ENCODE peak calls at places on chromosome 20, in eight cellular contexts. One of them, this sample, is unnamed.

GRCh38 chr20:47843886-47844567 is 58.7 kb upstream of the SULF2 start:
- DNase-seq in HFFc6: no peak
- DNase-seq in NCI-H345: no peak
- DNase-seq in Right ventricle myocardium superior: no peak
- DNase-seq in CD8-positive, alpha-beta memory T cell: no peak
- DNase-seq in left ventricle myocardium inferior: no peak
- DNase-seq in upper lobe of left lung: no peak
- DNase-seq in foreskin melanocyte: no peak
- DNase-seq in this sample: no peak

GRCh38 chr20:61256819-61257218 is 4.8 kb downstream of the CDH4 start:
- DNase-seq in HFFc6: no peak
- DNase-seq in NCI-H345: no peak
- DNase-seq in Right ventricle myocardium superior: no peak
- DNase-seq in CD8-positive, alpha-beta memory T cell: no peak
- DNase-seq in left ventricle myocardium inferior: no peak
- DNase-seq in upper lobe of left lung: no peak
- DNase-seq in foreskin melanocyte: no peak
- DNase-seq in this sample: no peak

GRCh38 chr20:32437391-32438074 is 79.4 kb downstream of the ASXL1 start:
- DNase-seq in HFFc6: no peak
- DNase-seq in NCI-H345: no peak
- DNase-seq in Right ventricle myocardium superior: no peak
- DNase-seq in CD8-positive, alpha-beta memory T cell: no peak
- DNase-seq in left ventricle myocardium inferior: no peak
- DNase-seq in upper lobe of left lung: no peak
- DNase-seq in foreskin melanocyte: no peak
- DNase-seq in this sample: no peak

GRCh38 chr20:37714973-37715657 is 21.3 kb downstream of the CTNNBL1 start:
- DNase-seq in HFFc6: peak
- DNase-seq in NCI-H345: no peak
- DNase-seq in Right ventricle myocardium superior: no peak
- DNase-seq in CD8-positive, alpha-beta memory T cell: no peak
- DNase-seq in left ventricle myocardium inferior: no peak
- DNase-seq in upper lobe of left lung: no peak
- DNase-seq in foreskin melanocyte: peak
- DNase-seq in this sample: no peak

GRCh38 chr20:22312744-22313346 is 271.5 kb downstream of the FOXA2 start:
- DNase-seq in HFFc6: no peak
- DNase-seq in NCI-H345: peak
- DNase-seq in Right ventricle myocardium superior: no peak
- DNase-seq in CD8-positive, alpha-beta memory T cell: no peak
- DNase-seq in left ventricle myocardium inferior: no peak
- DNase-seq in upper lobe of left lung: no peak
- DNase-seq in foreskin melanocyte: peak
- DNase-seq in this sample: no peak

GRCh38 chr20:62860391-62860923 is 1.2 kb downstream of the TCFL5 start:
- DNase-seq in HFFc6: peak
- DNase-seq in NCI-H345: no peak
- DNase-seq in Right ventricle myocardium superior: no peak
- DNase-seq in CD8-positive, alpha-beta memory T cell: no peak
- DNase-seq in left ventricle myocardium inferior: no peak
- DNase-seq in upper lobe of left lung: no peak
- DNase-seq in foreskin melanocyte: peak
- DNase-seq in this sample: no peak

GRCh38 chr20:18702736-18703135 is 110.8 kb upstream of the SCP2D1 start:
- DNase-seq in HFFc6: no peak
- DNase-seq in NCI-H345: no peak
- DNase-seq in Right ventricle myocardium superior: peak
- DNase-seq in CD8-positive, alpha-beta memory T cell: no peak
- DNase-seq in left ventricle myocardium inferior: peak
- DNase-seq in upper lobe of left lung: no peak
- DNase-seq in foreskin melanocyte: no peak
- DNase-seq in this sample: no peak

GRCh38 chr20:50308513-50309279 is 118.1 kb downstream of the CEBPB start:
- DNase-seq in HFFc6: peak
- DNase-seq in NCI-H345: no peak
- DNase-seq in Right ventricle myocardium superior: peak
- DNase-seq in CD8-positive, alpha-beta memory T cell: no peak
- DNase-seq in left ventricle myocardium inferior: peak
- DNase-seq in upper lobe of left lung: peak
- DNase-seq in foreskin melanocyte: peak
- DNase-seq in this sample: no peak

GRCh38 chr20:50478162-50479036 is 31.8 kb upstream of the PTPN1 start:
- DNase-seq in HFFc6: no peak
- DNase-seq in NCI-H345: peak
- DNase-seq in Right ventricle myocardium superior: peak
- DNase-seq in CD8-positive, alpha-beta memory T cell: peak
- DNase-seq in left ventricle myocardium inferior: peak
- DNase-seq in upper lobe of left lung: peak
- DNase-seq in foreskin melanocyte: peak
- DNase-seq in this sample: peak

GRCh38 chr20:58028123-58028522 is 200.3 kb downstream of the ANKRD60 start:
- DNase-seq in HFFc6: no peak
- DNase-seq in NCI-H345: no peak
- DNase-seq in Right ventricle myocardium superior: no peak
- DNase-seq in CD8-positive, alpha-beta memory T cell: no peak
- DNase-seq in left ventricle myocardium inferior: no peak
- DNase-seq in upper lobe of left lung: no peak
- DNase-seq in foreskin melanocyte: no peak
- DNase-seq in this sample: no peak

GRCh38 chr20:36501367-36502006 is 39.8 kb upstream of the MYL9 start:
- DNase-seq in HFFc6: no peak
- DNase-seq in NCI-H345: no peak
- DNase-seq in Right ventricle myocardium superior: no peak
- DNase-seq in CD8-positive, alpha-beta memory T cell: no peak
- DNase-seq in left ventricle myocardium inferior: no peak
- DNase-seq in upper lobe of left lung: no peak
- DNase-seq in foreskin melanocyte: no peak
- DNase-seq in this sample: peak

GRCh38 chr20:39829255-39829654 is 859.8 kb downstream of the MAFB start:
- DNase-seq in HFFc6: no peak
- DNase-seq in NCI-H345: peak
- DNase-seq in Right ventricle myocardium superior: peak
- DNase-seq in CD8-positive, alpha-beta memory T cell: no peak
- DNase-seq in left ventricle myocardium inferior: peak
- DNase-seq in upper lobe of left lung: no peak
- DNase-seq in foreskin melanocyte: peak
- DNase-seq in this sample: no peak

GRCh38 chr20:3744806-3745685 is 12.6 kb downstream of the HSPA12B start:
- DNase-seq in HFFc6: no peak
- DNase-seq in NCI-H345: peak
- DNase-seq in Right ventricle myocardium superior: peak
- DNase-seq in CD8-positive, alpha-beta memory T cell: peak
- DNase-seq in left ventricle myocardium inferior: peak
- DNase-seq in upper lobe of left lung: peak
- DNase-seq in foreskin melanocyte: peak
- DNase-seq in this sample: no peak

GRCh38 chr20:607476-607875 is 2.6 kb downstream of the TCF15 start:
- DNase-seq in HFFc6: no peak
- DNase-seq in NCI-H345: no peak
- DNase-seq in Right ventricle myocardium superior: no peak
- DNase-seq in CD8-positive, alpha-beta memory T cell: no peak
- DNase-seq in left ventricle myocardium inferior: peak
- DNase-seq in upper lobe of left lung: no peak
- DNase-seq in foreskin melanocyte: no peak
- DNase-seq in this sample: no peak

GRCh38 chr20:49725694-49726093 is 12.0 kb upstream of the B4GALT5 start:
- DNase-seq in HFFc6: no peak
- DNase-seq in NCI-H345: no peak
- DNase-seq in Right ventricle myocardium superior: no peak
- DNase-seq in CD8-positive, alpha-beta memory T cell: no peak
- DNase-seq in left ventricle myocardium inferior: no peak
- DNase-seq in upper lobe of left lung: no peak
- DNase-seq in foreskin melanocyte: no peak
- DNase-seq in this sample: no peak

GRCh38 chr20:49775229-49775693 is 37.4 kb upstream of the SLC9A8 start:
- DNase-seq in HFFc6: no peak
- DNase-seq in NCI-H345: no peak
- DNase-seq in Right ventricle myocardium superior: peak
- DNase-seq in CD8-positive, alpha-beta memory T cell: no peak
- DNase-seq in left ventricle myocardium inferior: no peak
- DNase-seq in upper lobe of left lung: peak
- DNase-seq in foreskin melanocyte: no peak
- DNase-seq in this sample: no peak

GRCh38 chr20:47411161-47411560 is 54.7 kb upstream of the ZMYND8 start:
- DNase-seq in HFFc6: peak
- DNase-seq in NCI-H345: no peak
- DNase-seq in Right ventricle myocardium superior: no peak
- DNase-seq in CD8-positive, alpha-beta memory T cell: no peak
- DNase-seq in left ventricle myocardium inferior: peak
- DNase-seq in upper lobe of left lung: no peak
- DNase-seq in foreskin melanocyte: no peak
- DNase-seq in this sample: no peak

GRCh38 chr20:63083831-63084562 is 77.2 kb upstream of the BHLHE23 start:
- DNase-seq in HFFc6: no peak
- DNase-seq in NCI-H345: no peak
- DNase-seq in Right ventricle myocardium superior: peak
- DNase-seq in CD8-positive, alpha-beta memory T cell: no peak
- DNase-seq in left ventricle myocardium inferior: no peak
- DNase-seq in upper lobe of left lung: no peak
- DNase-seq in foreskin melanocyte: no peak
- DNase-seq in this sample: no peak